ENCODE peak calls at places on chromosomes 6 and 20, in nine cellular contexts. One of them, this sample, is unnamed.
A peak's percentile ranks its signal among the peaks of the same experiment; 100 is the strongest.

GRCh38 chr6:26222587-26222986 is 135.4 kb downstream of the HFE start:
- DNase-seq in left cardiac atrium: no peak
- DNase-seq in LNCaP clone FGC: no peak
- DNase-seq in cardiac septum: no peak
- DNase-seq in mammary epithelial cell: no peak
- DNase-seq in right atrium auricular region: no peak
- DNase-seq in A549: no peak
- DNase-seq in PC-9: no peak
- DNase-seq in midbrain: no peak
- DNase-seq in this sample: no peak

GRCh38 chr6:138307352-138307751 is 70.4 kb upstream of the SMIM28 start:
- DNase-seq in midbrain: peak; percentile 5
- DNase-seq in mammary epithelial cell: peak; percentile 33
- DNase-seq in left cardiac atrium: peak; percentile 23
- DNase-seq in right atrium auricular region: no peak
- DNase-seq in PC-9: peak; percentile 64
- DNase-seq in A549: no peak
- DNase-seq in cardiac septum: no peak
- DNase-seq in LNCaP clone FGC: peak; percentile 63
- DNase-seq in this sample: peak; percentile 23

GRCh38 chr6:21522007-21522758 is 71.4 kb upstream of the SOX4 start:
- DNase-seq in PC-9: no peak
- DNase-seq in midbrain: no peak
- DNase-seq in A549: no peak
- DNase-seq in cardiac septum: no peak
- DNase-seq in mammary epithelial cell: no peak
- DNase-seq in LNCaP clone FGC: no peak
- DNase-seq in left cardiac atrium: no peak
- DNase-seq in right atrium auricular region: no peak
- DNase-seq in this sample: no peak

GRCh38 chr20:41330941-41331340 is 9.7 kb upstream of the LPIN3 start:
- DNase-seq in PC-9: no peak
- DNase-seq in mammary epithelial cell: no peak
- DNase-seq in A549: no peak
- DNase-seq in right atrium auricular region: no peak
- DNase-seq in LNCaP clone FGC: no peak
- DNase-seq in cardiac septum: no peak
- DNase-seq in left cardiac atrium: no peak
- DNase-seq in midbrain: no peak
- DNase-seq in this sample: no peak

GRCh38 chr6:156776470-156776840 is 723 bp upstream of the ARID1B start:
- DNase-seq in midbrain: no peak
- DNase-seq in mammary epithelial cell: peak; percentile 37
- DNase-seq in LNCaP clone FGC: peak; percentile 75
- DNase-seq in cardiac septum: no peak
- DNase-seq in left cardiac atrium: no peak
- DNase-seq in PC-9: no peak
- DNase-seq in A549: no peak
- DNase-seq in right atrium auricular region: no peak
- DNase-seq in this sample: peak; percentile 36

GRCh38 chr6:139369568-139370046 is 4.8 kb downstream of the CITED2 start:
- DNase-seq in PC-9: peak; percentile 61
- DNase-seq in LNCaP clone FGC: no peak
- DNase-seq in cardiac septum: no peak
- DNase-seq in A549: peak; percentile 14
- DNase-seq in right atrium auricular region: no peak
- DNase-seq in midbrain: peak; percentile 39
- DNase-seq in left cardiac atrium: no peak
- DNase-seq in mammary epithelial cell: peak; percentile 21
- DNase-seq in this sample: peak; percentile 68

GRCh38 chr6:24668997-24669361 is 2.1 kb downstream of the ACOT13 start:
- DNase-seq in midbrain: no peak
- DNase-seq in right atrium auricular region: no peak
- DNase-seq in cardiac septum: no peak
- DNase-seq in left cardiac atrium: no peak
- DNase-seq in A549: no peak
- DNase-seq in PC-9: no peak
- DNase-seq in mammary epithelial cell: no peak
- DNase-seq in LNCaP clone FGC: no peak
- DNase-seq in this sample: no peak

GRCh38 chr6:30821862-30822784 is 62.2 kb upstream of the DDR1 start:
- DNase-seq in right atrium auricular region: no peak
- DNase-seq in mammary epithelial cell: peak; percentile 64
- DNase-seq in cardiac septum: no peak
- DNase-seq in A549: peak; percentile 44
- DNase-seq in midbrain: peak; percentile 60
- DNase-seq in LNCaP clone FGC: no peak
- DNase-seq in left cardiac atrium: no peak
- DNase-seq in PC-9: peak; percentile 45
- DNase-seq in this sample: peak; percentile 59

GRCh38 chr6:13259393-13259792 is 68.9 kb downstream of the TBC1D7 start:
- DNase-seq in left cardiac atrium: no peak
- DNase-seq in A549: no peak
- DNase-seq in PC-9: no peak
- DNase-seq in LNCaP clone FGC: no peak
- DNase-seq in midbrain: no peak
- DNase-seq in mammary epithelial cell: no peak
- DNase-seq in right atrium auricular region: no peak
- DNase-seq in cardiac septum: no peak
- DNase-seq in this sample: no peak

GRCh38 chr6:25641940-25642666 is 9.9 kb upstream of the SCGN start:
- DNase-seq in cardiac septum: no peak
- DNase-seq in A549: no peak
- DNase-seq in left cardiac atrium: no peak
- DNase-seq in right atrium auricular region: no peak
- DNase-seq in PC-9: no peak
- DNase-seq in LNCaP clone FGC: peak; percentile 93
- DNase-seq in midbrain: no peak
- DNase-seq in mammary epithelial cell: no peak
- DNase-seq in this sample: peak; percentile 79

GRCh38 chr6:111841822-111842221 is 31.4 kb downstream of the FYN start:
- DNase-seq in midbrain: no peak
- DNase-seq in mammary epithelial cell: no peak
- DNase-seq in cardiac septum: no peak
- DNase-seq in LNCaP clone FGC: no peak
- DNase-seq in A549: no peak
- DNase-seq in PC-9: no peak
- DNase-seq in left cardiac atrium: no peak
- DNase-seq in right atrium auricular region: no peak
- DNase-seq in this sample: no peak

GRCh38 chr6:66429220-66429619 is 722.2 kb upstream of the EYS start:
- DNase-seq in cardiac septum: no peak
- DNase-seq in mammary epithelial cell: no peak
- DNase-seq in left cardiac atrium: no peak
- DNase-seq in A549: no peak
- DNase-seq in right atrium auricular region: no peak
- DNase-seq in midbrain: no peak
- DNase-seq in LNCaP clone FGC: no peak
- DNase-seq in PC-9: no peak
- DNase-seq in this sample: no peak

GRCh38 chr20:58824843-58825242 is 25.9 kb downstream of the GNAS-AS1 start:
- DNase-seq in PC-9: no peak
- DNase-seq in mammary epithelial cell: no peak
- DNase-seq in left cardiac atrium: no peak
- DNase-seq in midbrain: no peak
- DNase-seq in A549: no peak
- DNase-seq in right atrium auricular region: no peak
- DNase-seq in cardiac septum: no peak
- DNase-seq in LNCaP clone FGC: no peak
- DNase-seq in this sample: no peak

GRCh38 chr6:142551145-142551811 is 249.5 kb downstream of the ADGRG6 start:
- DNase-seq in A549: no peak
- DNase-seq in LNCaP clone FGC: no peak
- DNase-seq in right atrium auricular region: no peak
- DNase-seq in mammary epithelial cell: peak; percentile 84
- DNase-seq in cardiac septum: no peak
- DNase-seq in PC-9: peak; percentile 63
- DNase-seq in left cardiac atrium: no peak
- DNase-seq in midbrain: no peak
- DNase-seq in this sample: peak; percentile 83

This sample was measured in renal cortical epithelial cell.